ENCODE peak calls at places on chromosomes 11 and 22, in seven cellular contexts. Z, I, C, B, A, L and S are unnamed samples.

GRCh38 chr22:49009359-49010063 is 818.2 kb downstream of the BRD1 start:
- DNase-seq in A (no peak), L (no peak), B (no peak), C (peak), I (no peak), Z (no peak), S (no peak)

GRCh38 chr11:69351460-69351859 is 57.5 kb downstream of the MYEOV start:
- DNase-seq in B (no peak), A (no peak), L (no peak), C (no peak), I (no peak), Z (no peak), S (no peak)

GRCh38 chr11:34558673-34559072 is 45.1 kb upstream of the ELF5 start:
- DNase-seq in Z (no peak), C (no peak), I (no peak), L (no peak), A (no peak), B (no peak), S (no peak)

GRCh38 chr22:42068351-42068730 is 2.3 kb downstream of the NAGA start:
- DNase-seq in Z (no peak), L (no peak), B (no peak), I (peak), A (no peak), C (peak), S (no peak)

GRCh38 chr11:11312738-11313137 is 40.3 kb downstream of the CSNK2A3 start:
- DNase-seq in B (no peak), A (no peak), I (no peak), Z (no peak), L (no peak), C (no peak), S (no peak)

GRCh38 chr11:36105743-36106581 is 162.1 kb downstream of the LDLRAD3 start:
- DNase-seq in C (no peak), L (no peak), A (no peak), I (no peak), B (no peak), Z (no peak), S (no peak)

GRCh38 chr11:24637520-24637919 is 140.7 kb downstream of the LUZP2 start:
- DNase-seq in I (no peak), L (no peak), B (no peak), Z (no peak), A (no peak), C (no peak), S (no peak)

GRCh38 chr11:104073950-104074349 is 37.5 kb downstream of the DDI1 start:
- DNase-seq in I (no peak), C (no peak), L (no peak), B (no peak), Z (no peak), A (no peak), S (peak)